ENCODE peak calls at places on chromosome 6, in eight cellular contexts. J is spleen, X is left ventricle myocardium inferior, S is MM.1S, C is A549, Y is GM23338, G is neural progenitor cell, Q is ovary. R is an unnamed sample.
A peak's percentile ranks its signal among the peaks of the same experiment; 100 is the strongest.

GRCh38 chr6:33315753-33316602 is 1.6 kb downstream of the ZBTB22 start:
- DNase-seq in J (no peak), X (no peak), S (no peak), C (no peak), Y (no peak), G (no peak), Q (peak; percentile 41), R (no peak)

GRCh38 chr6:135883045-135883444 is 31.5 kb downstream of the PDE7B start:
- DNase-seq in J (no peak), X (no peak), S (no peak), C (no peak), Y (no peak), G (no peak), Q (no peak), R (no peak)

GRCh38 chr6:159257846-159258245 is 88.6 kb downstream of the FNDC1 start:
- DNase-seq in J (no peak), X (no peak), S (no peak), C (no peak), Y (no peak), G (no peak), Q (no peak), R (no peak)

GRCh38 chr6:33185654-33186187 is 6.5 kb downstream of the COL11A2 start:
- DNase-seq in J (no peak), X (no peak), S (no peak), C (no peak), Y (no peak), G (no peak), Q (no peak), R (no peak)

GRCh38 chr6:168118935-168119334 is 39.9 kb upstream of the FRMD1 start:
- DNase-seq in J (peak; percentile 32), X (no peak), S (no peak), C (no peak), Y (no peak), G (no peak), Q (no peak), R (no peak)

GRCh38 chr6:38974389-38975133 is 74.0 kb upstream of the GLP1R start:
- DNase-seq in J (no peak), X (no peak), S (no peak), C (no peak), Y (no peak), G (no peak), Q (no peak), R (no peak)

GRCh38 chr6:22281691-22282090 is 15.1 kb downstream of the PRL start:
- DNase-seq in J (no peak), X (no peak), S (no peak), C (no peak), Y (no peak), G (no peak), Q (no peak), R (no peak)

GRCh38 chr6:104540743-104541142 is 319.0 kb downstream of the HACE1 start:
- DNase-seq in J (no peak), X (no peak), S (no peak), C (no peak), Y (no peak), G (no peak), Q (no peak), R (no peak)

GRCh38 chr6:27873101-27874030 is 38.8 kb downstream of the OR2B2 start:
- DNase-seq in J (peak; percentile 93), X (peak; percentile 35), S (no peak), C (no peak), Y (peak; percentile 76), G (peak; percentile 68), Q (no peak), R (peak; percentile 83)

GRCh38 chr6:17902953-17903352 is 84.5 kb downstream of the KIF13A start:
- DNase-seq in J (no peak), X (no peak), S (no peak), C (no peak), Y (no peak), G (no peak), Q (no peak), R (no peak)

GRCh38 chr6:32785781-32786533 is 22.6 kb upstream of the HLA-DQB2 start:
- DNase-seq in J (no peak), X (no peak), S (peak; percentile 69), C (peak; percentile 37), Y (peak; percentile 83), G (peak; percentile 75), Q (no peak), R (no peak)

GRCh38 chr6:18990313-18990978 is 603.3 kb downstream of the RNF144B start:
- DNase-seq in J (peak; percentile 75), X (peak; percentile 64), S (peak; percentile 23), C (peak; percentile 31), Y (peak; percentile 91), G (peak; percentile 93), Q (peak; percentile 75), R (peak; percentile 86)

GRCh38 chr6:145814035-145814500 is 527 bp downstream of the FBXO30 start:
- DNase-seq in J (no peak), X (peak; percentile 33), S (peak; percentile 16), C (peak; percentile 4), Y (peak; percentile 53), G (peak; percentile 75), Q (peak; percentile 50), R (no peak)

GRCh38 chr6:20458051-20458894 is 56.6 kb downstream of the E2F3 start:
- DNase-seq in J (no peak), X (no peak), S (no peak), C (no peak), Y (no peak), G (no peak), Q (no peak), R (no peak)

GRCh38 chr6:35025241-35026188 is 115.6 kb downstream of the TCP11 start:
- DNase-seq in J (no peak), X (no peak), S (no peak), C (no peak), Y (peak; percentile 52), G (no peak), Q (no peak), R (no peak)

GRCh38 chr6:73031094-73031782 is 194.1 kb downstream of the KHDC1L start:
- DNase-seq in J (no peak), X (no peak), S (no peak), C (no peak), Y (no peak), G (no peak), Q (no peak), R (no peak)

GRCh38 chr6:61886608-61887259 is 399.3 kb downstream of the KHDRBS2 start:
- DNase-seq in J (no peak), X (no peak), S (peak; percentile 56), C (no peak), Y (peak; percentile 36), G (no peak), Q (no peak), R (no peak)

DNA sequence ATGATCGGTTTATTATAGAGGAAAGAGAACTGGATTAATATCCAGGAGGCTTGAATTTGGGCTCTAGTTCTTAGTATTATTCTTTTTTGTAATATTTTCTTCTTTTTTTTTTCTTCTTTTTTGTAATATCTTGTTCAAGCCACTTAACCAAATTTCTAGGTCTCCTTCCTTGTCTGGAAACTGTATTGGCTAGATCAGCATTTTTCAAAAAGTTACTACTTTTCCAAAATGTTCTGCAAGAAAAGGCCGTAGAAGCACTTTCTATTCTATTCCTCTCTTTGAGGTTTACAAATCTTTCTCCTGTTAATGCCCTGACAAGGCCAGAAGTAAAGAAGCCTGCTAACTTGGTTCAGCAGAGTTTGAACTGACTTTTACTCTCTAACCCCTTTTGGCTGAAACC is 12.0 kb downstream of the BMP6 start:
- DNase-seq in J (no peak), X (no peak), S (no peak), C (no peak), Y (no peak), G (no peak), Q (no peak), R (no peak)
- H3K4me3 ChIP-seq in J (no peak overlapping the region), X (no peak overlapping the region), S (no peak overlapping the region), C (no peak overlapping the region), Y (no peak overlapping the region), G (no peak overlapping the region), Q (no peak overlapping the region), R (no peak overlapping the region)

GRCh38 chr6:150346346-150346745 is 22.5 kb upstream of the IYD start:
- DNase-seq in J (no peak), X (no peak), S (no peak), C (no peak), Y (no peak), G (no peak), Q (no peak), R (no peak)

GRCh38 chr6:150342126-150342525 is 26.7 kb upstream of the IYD start:
- DNase-seq in J (no peak), X (no peak), S (no peak), C (no peak), Y (no peak), G (no peak), Q (no peak), R (no peak)

GRCh38 chr6:150343434-150343833 is 25.4 kb upstream of the IYD start:
- DNase-seq in J (no peak), X (no peak), S (no peak), C (no peak), Y (no peak), G (no peak), Q (no peak), R (no peak)

GRCh38 chr6:150347845-150348244 is 21.0 kb upstream of the IYD start:
- DNase-seq in J (no peak), X (no peak), S (no peak), C (no peak), Y (no peak), G (no peak), Q (no peak), R (no peak)

DNA sequence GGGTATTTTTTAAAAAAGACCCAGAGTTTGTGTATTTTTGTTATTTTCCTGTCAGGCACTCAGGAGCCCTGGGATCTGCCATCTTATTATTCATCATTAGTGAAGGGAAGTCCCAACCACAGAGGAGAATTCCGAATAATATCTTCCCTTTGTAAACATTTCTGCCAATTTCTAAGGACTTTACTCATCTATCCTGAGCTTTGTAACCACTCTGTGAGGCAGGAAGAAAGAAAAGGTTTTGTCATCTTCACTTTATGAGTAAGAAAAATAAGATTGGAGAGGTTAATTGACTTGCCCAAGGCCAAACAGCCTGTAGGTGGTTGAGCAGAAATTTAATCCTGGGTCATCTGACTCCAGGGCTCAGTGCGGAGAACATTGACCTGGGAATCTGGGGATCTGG is 23.0 kb upstream of the IYD start:
- DNase-seq in J (no peak), X (no peak), S (no peak), C (no peak), Y (no peak), G (no peak), Q (no peak), R (no peak)
- H3K4me1 ChIP-seq in J (no peaks in the 10 kb centered on the region), X (no peaks in the 10 kb centered on the region), S (no peaks in the 10 kb centered on the region), C (no peaks in the 10 kb centered on the region), Y (no peaks in the 10 kb centered on the region), G (no peaks in the 10 kb centered on the region), Q (no peaks in the 10 kb centered on the region), R (no peaks in the 10 kb centered on the region)

GRCh38 chr6:50816115-50816675 is 2.5 kb upstream of the TFAP2B start:
- DNase-seq in J (peak; percentile 79), X (peak; percentile 37), S (peak; percentile 78), C (peak; percentile 16), Y (peak; percentile 90), G (peak; percentile 87), Q (peak; percentile 20), R (peak; percentile 72)
- TF ChIP-seq CTCF in J (peak; percentile 43), X (peak; percentile 85), S (peak; percentile 67), C (peak; percentile 57), Y (peak; percentile 89), G (peak; percentile 97), Q (no peak), R (peak; percentile 79)

DNA sequence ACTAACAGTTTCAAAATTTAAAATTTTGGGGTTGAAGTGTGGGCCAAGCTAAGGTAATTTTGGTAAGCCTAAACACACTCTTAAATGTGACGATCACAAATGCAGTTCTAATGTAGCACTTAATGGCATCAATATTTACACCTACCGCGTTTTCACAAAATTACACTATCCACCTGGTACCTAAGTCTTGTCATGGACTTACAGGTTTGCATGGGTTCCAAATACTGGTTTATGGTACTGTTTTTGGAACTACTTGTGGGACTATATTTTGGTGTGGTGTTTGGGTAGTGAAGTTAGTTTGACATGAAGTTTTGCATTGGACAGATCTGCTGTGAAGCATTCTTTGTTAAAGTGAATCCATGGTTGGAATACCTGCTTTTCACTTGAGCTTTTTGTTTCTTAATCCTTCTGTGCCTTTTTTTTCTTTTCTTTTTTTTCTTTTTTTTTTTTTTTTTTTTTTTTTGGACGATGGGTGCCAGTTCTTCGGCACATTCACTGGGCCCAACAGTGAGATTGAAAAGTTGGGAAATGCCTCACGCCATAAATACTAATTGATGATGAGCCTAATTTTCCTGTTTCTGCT is 6.5 kb downstream of the SRSF3 start:
- DNase-seq in J (no peak), X (no peak), S (no peak), C (no peak), Y (no peak), G (no peak), Q (no peak), R (no peak)
- H3K4me3 ChIP-seq in J (peak overlapping the region; percentile 86), X (peak overlapping the region; percentile 79), S (no peak overlapping the region), C (no peak overlapping the region), Y (no peak overlapping the region), G (peak overlapping the region; percentile 93), Q (no peak overlapping the region), R (peak overlapping the region; percentile 99)